ENCODE peak calls at places on chromosomes 7 and 10, in five cellular contexts. A is astrocyte of the hippocampus; G is Calu3; H is HTR-8/SVneo; L is CD4-positive, alpha-beta T cell. J is an unnamed sample.

GRCh38 chr7:30879139-30880089 is 32.2 kb upstream of the AQP1 start:
- DNase-seq in G (no peak), H (no peak), L (no peak), A (no peak), J (no peak)

GRCh38 chr7:41599760-41600159 is 103.1 kb downstream of the INHBA start:
- DNase-seq in L (no peak), G (peak; percentile 21), H (no peak), A (no peak), J (no peak)

GRCh38 chr10:104925232-104925851 is 284.3 kb downstream of the SORCS3 start:
- DNase-seq in H (no peak), A (peak; percentile 50), L (no peak), G (peak; percentile 55), J (no peak)

GRCh38 chr10:75081379-75081778 is 30.1 kb upstream of the SAMD8 start:
- DNase-seq in A (no peak), L (no peak), H (no peak), G (no peak), J (no peak)

GRCh38 chr10:128095023-128095752 is 31.0 kb downstream of the MKI67 start:
- DNase-seq in A (no peak), G (no peak), H (peak; percentile 5), L (no peak), J (no peak)

GRCh38 chr10:59675812-59676211 is 33.8 kb downstream of the SLC16A9 start:
- DNase-seq in A (no peak), L (no peak), G (peak; percentile 12), H (no peak), J (no peak)

GRCh38 chr7:132030161-132030568 is 473.7 kb upstream of the PODXL start:
- DNase-seq in L (no peak), G (peak; percentile 41), A (peak; percentile 82), H (no peak), J (no peak)

GRCh38 chr7:492714-493065 is 27.0 kb downstream of the PDGFA start:
- DNase-seq in L (no peak), H (no peak), G (no peak), A (no peak), J (no peak)

GRCh38 chr10:5047912-5048628 is 44.4 kb upstream of the AKR1C2 start:
- DNase-seq in A (no peak), G (no peak), L (no peak), H (no peak), J (no peak)

GRCh38 chr10:131652416-131652815 is 248.4 kb upstream of the PPP2R2D start:
- DNase-seq in L (no peak), G (no peak), H (no peak), A (no peak), J (no peak)